ENCODE peak calls at places on chromosomes 4 and X, in eight cellular contexts. One of them, this sample, is unnamed.
A peak's percentile ranks its signal among the peaks of the same experiment; 100 is the strongest.

GRCh38 chr4:175469519-175469918 is 342.5 kb downstream of the GPM6A start:
- DNase-seq in fibroblast of lung: no peak
- DNase-seq in hepatocyte: peak; percentile 13
- DNase-seq in A673: peak; percentile 20
- DNase-seq in colonic mucosa: no peak
- DNase-seq in HCT116: no peak
- DNase-seq in thoracic aorta: no peak
- DNase-seq in stomach: no peak
- DNase-seq in this sample: peak; percentile 0

GRCh38 chr4:11183358-11183745 is 245.3 kb downstream of the HS3ST1 start:
- DNase-seq in fibroblast of lung: peak; percentile 3
- DNase-seq in hepatocyte: no peak
- DNase-seq in A673: no peak
- DNase-seq in colonic mucosa: no peak
- DNase-seq in HCT116: no peak
- DNase-seq in thoracic aorta: no peak
- DNase-seq in stomach: no peak
- DNase-seq in this sample: no peak

GRCh38 chrX:135480076-135480475 is 40.4 kb upstream of the INTS6L start:
- DNase-seq in fibroblast of lung: no peak
- DNase-seq in hepatocyte: no peak
- DNase-seq in A673: peak; percentile 57
- DNase-seq in colonic mucosa: no peak
- DNase-seq in HCT116: no peak
- DNase-seq in thoracic aorta: no peak
- DNase-seq in stomach: no peak
- DNase-seq in this sample: no peak

GRCh38 chr4:26326791-26327190 is 6.0 kb downstream of the RBPJ start:
- DNase-seq in fibroblast of lung: peak; percentile 87
- DNase-seq in hepatocyte: no peak
- DNase-seq in A673: no peak
- DNase-seq in colonic mucosa: no peak
- DNase-seq in HCT116: no peak
- DNase-seq in thoracic aorta: no peak
- DNase-seq in stomach: no peak
- DNase-seq in this sample: no peak

GRCh38 chr4:81531410-81531809 is 59.7 kb upstream of the RASGEF1B start:
- DNase-seq in fibroblast of lung: no peak
- DNase-seq in hepatocyte: no peak
- DNase-seq in A673: no peak
- DNase-seq in colonic mucosa: no peak
- DNase-seq in HCT116: no peak
- DNase-seq in thoracic aorta: no peak
- DNase-seq in stomach: no peak
- DNase-seq in this sample: no peak

GRCh38 chr4:184251680-184252000 is 34.0 kb upstream of the ENPP6 start:
- DNase-seq in fibroblast of lung: no peak
- DNase-seq in hepatocyte: no peak
- DNase-seq in A673: peak; percentile 61
- DNase-seq in colonic mucosa: no peak
- DNase-seq in HCT116: no peak
- DNase-seq in thoracic aorta: no peak
- DNase-seq in stomach: no peak
- DNase-seq in this sample: no peak

GRCh38 chrX:42540150-42540549 is 237.8 kb downstream of the PPP1R2C start:
- DNase-seq in fibroblast of lung: no peak
- DNase-seq in hepatocyte: peak; percentile 29
- DNase-seq in A673: no peak
- DNase-seq in colonic mucosa: no peak
- DNase-seq in HCT116: no peak
- DNase-seq in thoracic aorta: no peak
- DNase-seq in stomach: no peak
- DNase-seq in this sample: no peak

GRCh38 chrX:46577116-46578005 is 3.8 kb downstream of the CHST7 start:
- DNase-seq in fibroblast of lung: no peak
- DNase-seq in hepatocyte: no peak
- DNase-seq in A673: no peak
- DNase-seq in colonic mucosa: no peak
- DNase-seq in HCT116: no peak
- DNase-seq in thoracic aorta: no peak
- DNase-seq in stomach: no peak
- DNase-seq in this sample: no peak

GRCh38 chr4:10108818-10109783 is 7.5 kb downstream of the WDR1 start:
- DNase-seq in fibroblast of lung: no peak
- DNase-seq in hepatocyte: no peak
- DNase-seq in A673: no peak
- DNase-seq in colonic mucosa: no peak
- DNase-seq in HCT116: no peak
- DNase-seq in thoracic aorta: no peak
- DNase-seq in stomach: no peak
- DNase-seq in this sample: peak; percentile 65

GRCh38 chr4:7842384-7843279 is 97.0 kb downstream of the AFAP1 start:
- DNase-seq in fibroblast of lung: peak; percentile 99
- DNase-seq in hepatocyte: peak; percentile 65
- DNase-seq in A673: no peak
- DNase-seq in colonic mucosa: peak; percentile 46
- DNase-seq in HCT116: peak; percentile 83
- DNase-seq in thoracic aorta: peak; percentile 31
- DNase-seq in stomach: no peak
- DNase-seq in this sample: peak; percentile 84

GRCh38 chrX:110287605-110288004 is 30.3 kb downstream of the AMMECR1 start:
- DNase-seq in fibroblast of lung: peak; percentile 73
- DNase-seq in hepatocyte: no peak
- DNase-seq in A673: no peak
- DNase-seq in colonic mucosa: no peak
- DNase-seq in HCT116: no peak
- DNase-seq in thoracic aorta: no peak
- DNase-seq in stomach: no peak
- DNase-seq in this sample: no peak

GRCh38 chr4:94253036-94253435 is 45.4 kb downstream of the SMARCAD1 start:
- DNase-seq in fibroblast of lung: peak; percentile 19
- DNase-seq in hepatocyte: no peak
- DNase-seq in A673: no peak
- DNase-seq in colonic mucosa: no peak
- DNase-seq in HCT116: peak; percentile 6
- DNase-seq in thoracic aorta: no peak
- DNase-seq in stomach: no peak
- DNase-seq in this sample: no peak

GRCh38 chrX:150704030-150704613 is 10.9 kb downstream of the MTMR1 start:
- DNase-seq in fibroblast of lung: no peak
- DNase-seq in hepatocyte: no peak
- DNase-seq in A673: no peak
- DNase-seq in colonic mucosa: no peak
- DNase-seq in HCT116: no peak
- DNase-seq in thoracic aorta: no peak
- DNase-seq in stomach: no peak
- DNase-seq in this sample: no peak

GRCh38 chr4:20028694-20029093 is 223.0 kb upstream of the SLIT2 start:
- DNase-seq in fibroblast of lung: peak; percentile 26
- DNase-seq in hepatocyte: no peak
- DNase-seq in A673: no peak
- DNase-seq in colonic mucosa: no peak
- DNase-seq in HCT116: peak; percentile 3
- DNase-seq in thoracic aorta: no peak
- DNase-seq in stomach: no peak
- DNase-seq in this sample: peak; percentile 26

GRCh38 chrX:14948701-14949100 is 75.5 kb downstream of the MOSPD2 start:
- DNase-seq in fibroblast of lung: no peak
- DNase-seq in hepatocyte: no peak
- DNase-seq in A673: no peak
- DNase-seq in colonic mucosa: no peak
- DNase-seq in HCT116: no peak
- DNase-seq in thoracic aorta: no peak
- DNase-seq in stomach: no peak
- DNase-seq in this sample: no peak

GRCh38 chr4:155566241-155566823 is 100.3 kb upstream of the GUCY1A1 start:
- DNase-seq in fibroblast of lung: peak; percentile 28
- DNase-seq in hepatocyte: no peak
- DNase-seq in A673: no peak
- DNase-seq in colonic mucosa: no peak
- DNase-seq in HCT116: no peak
- DNase-seq in thoracic aorta: no peak
- DNase-seq in stomach: no peak
- DNase-seq in this sample: no peak

GRCh38 chrX:42803320-42803719 is 25.4 kb upstream of the PPP1R2C start:
- DNase-seq in fibroblast of lung: peak; percentile 0
- DNase-seq in hepatocyte: no peak
- DNase-seq in A673: no peak
- DNase-seq in colonic mucosa: no peak
- DNase-seq in HCT116: no peak
- DNase-seq in thoracic aorta: no peak
- DNase-seq in stomach: no peak
- DNase-seq in this sample: peak; percentile 5

GRCh38 chr4:12459126-12459525 is 1025.0 kb downstream of the RAB28 start:
- DNase-seq in fibroblast of lung: no peak
- DNase-seq in hepatocyte: no peak
- DNase-seq in A673: no peak
- DNase-seq in colonic mucosa: no peak
- DNase-seq in HCT116: no peak
- DNase-seq in thoracic aorta: no peak
- DNase-seq in stomach: no peak
- DNase-seq in this sample: no peak

GRCh38 chr4:158841540-158841939 is 72.7 kb downstream of the FNIP2 start:
- DNase-seq in fibroblast of lung: peak; percentile 34
- DNase-seq in hepatocyte: peak; percentile 29
- DNase-seq in A673: no peak
- DNase-seq in colonic mucosa: no peak
- DNase-seq in HCT116: no peak
- DNase-seq in thoracic aorta: no peak
- DNase-seq in stomach: no peak
- DNase-seq in this sample: no peak

GRCh38 chr4:81418572-81418971 is 53.1 kb downstream of the RASGEF1B start:
- DNase-seq in fibroblast of lung: no peak
- DNase-seq in hepatocyte: no peak
- DNase-seq in A673: no peak
- DNase-seq in colonic mucosa: no peak
- DNase-seq in HCT116: no peak
- DNase-seq in thoracic aorta: no peak
- DNase-seq in stomach: no peak
- DNase-seq in this sample: no peak

GRCh38 chr4:133668061-133668851 is 519.2 kb downstream of the PCDH10 start:
- DNase-seq in fibroblast of lung: no peak
- DNase-seq in hepatocyte: peak; percentile 27
- DNase-seq in A673: no peak
- DNase-seq in colonic mucosa: no peak
- DNase-seq in HCT116: no peak
- DNase-seq in thoracic aorta: no peak
- DNase-seq in stomach: no peak
- DNase-seq in this sample: no peak

GRCh38 chrX:133776072-133776471 is 209.3 kb downstream of the GPC3 start:
- DNase-seq in fibroblast of lung: peak; percentile 9
- DNase-seq in hepatocyte: no peak
- DNase-seq in A673: peak; percentile 44
- DNase-seq in colonic mucosa: peak; percentile 23
- DNase-seq in HCT116: no peak
- DNase-seq in thoracic aorta: no peak
- DNase-seq in stomach: peak; percentile 27
- DNase-seq in this sample: peak; percentile 0
- TF ChIP-seq CTCF in fibroblast of lung: peak; percentile 57
- TF ChIP-seq CTCF in hepatocyte: peak; percentile 25
- TF ChIP-seq CTCF in A673: peak; percentile 69
- TF ChIP-seq CTCF in colonic mucosa: peak; percentile 49
- TF ChIP-seq CTCF in HCT116: peak; percentile 44
- TF ChIP-seq CTCF in thoracic aorta: no peak
- TF ChIP-seq CTCF in stomach: peak; percentile 26
- TF ChIP-seq CTCF in this sample: no peak

DNA sequence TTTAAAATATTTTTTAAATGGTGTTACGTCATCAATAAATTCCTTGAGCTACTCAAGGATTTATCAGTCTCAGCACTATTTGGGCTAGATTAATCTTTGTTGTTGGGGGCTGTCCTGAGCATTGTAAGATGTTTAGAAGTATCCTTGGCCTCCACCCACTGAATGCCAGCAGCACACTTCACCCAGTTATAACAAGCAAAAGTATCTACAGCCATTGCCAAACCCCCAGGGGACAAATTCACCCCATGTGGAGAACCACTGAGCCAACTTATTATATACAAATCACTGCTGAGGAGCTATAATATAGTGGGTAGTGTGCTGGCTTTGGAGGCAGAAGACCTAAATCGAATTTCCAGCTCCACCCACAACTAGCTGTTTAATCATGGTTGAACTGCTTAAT is 58.3 kb downstream of the ATP10D start:
- DNase-seq in fibroblast of lung: no peak
- DNase-seq in hepatocyte: no peak
- DNase-seq in A673: peak; percentile 41
- DNase-seq in colonic mucosa: no peak
- DNase-seq in HCT116: no peak
- DNase-seq in thoracic aorta: no peak
- DNase-seq in stomach: no peak
- DNase-seq in this sample: no peak
- H3K27ac ChIP-seq in fibroblast of lung: no peak overlapping the region
- H3K27ac ChIP-seq in hepatocyte: no peak overlapping the region
- H3K27ac ChIP-seq in A673: no peak overlapping the region
- H3K27ac ChIP-seq in colonic mucosa: no peak overlapping the region
- H3K27ac ChIP-seq in HCT116: no peak overlapping the region
- H3K27ac ChIP-seq in thoracic aorta: no peak overlapping the region
- H3K27ac ChIP-seq in stomach: no peak overlapping the region
- H3K27ac ChIP-seq in this sample: no peak overlapping the region

GRCh38 chr4:96352051-96352517 is 512.2 kb downstream of the PDHA2 start:
- DNase-seq in fibroblast of lung: peak; percentile 23
- DNase-seq in hepatocyte: peak; percentile 13
- DNase-seq in A673: peak; percentile 22
- DNase-seq in colonic mucosa: peak; percentile 23
- DNase-seq in HCT116: peak; percentile 34
- DNase-seq in thoracic aorta: no peak
- DNase-seq in stomach: no peak
- DNase-seq in this sample: peak; percentile 24
- TF ChIP-seq CTCF in fibroblast of lung: peak; percentile 22
- TF ChIP-seq CTCF in hepatocyte: peak; percentile 51
- TF ChIP-seq CTCF in A673: peak; percentile 45
- TF ChIP-seq CTCF in colonic mucosa: no peak
- TF ChIP-seq CTCF in HCT116: peak; percentile 32
- TF ChIP-seq CTCF in thoracic aorta: no peak
- TF ChIP-seq CTCF in stomach: no peak
- TF ChIP-seq CTCF in this sample: peak; percentile 30

GRCh38 chr4:152858934-152859333 is 77.2 kb upstream of the FHDC1 start:
- DNase-seq in fibroblast of lung: no peak
- DNase-seq in hepatocyte: no peak
- DNase-seq in A673: no peak
- DNase-seq in colonic mucosa: no peak
- DNase-seq in HCT116: no peak
- DNase-seq in thoracic aorta: no peak
- DNase-seq in stomach: no peak
- DNase-seq in this sample: no peak
- H3K27ac ChIP-seq in fibroblast of lung: no peak overlapping the region
- H3K27ac ChIP-seq in hepatocyte: no peak overlapping the region
- H3K27ac ChIP-seq in A673: no peak overlapping the region
- H3K27ac ChIP-seq in colonic mucosa: no peak overlapping the region
- H3K27ac ChIP-seq in HCT116: no peak overlapping the region
- H3K27ac ChIP-seq in thoracic aorta: no peak overlapping the region
- H3K27ac ChIP-seq in stomach: no peak overlapping the region
- H3K27ac ChIP-seq in this sample: no peak overlapping the region